ENCODE peak calls at places on chromosomes 7 and 10, in nine cellular contexts. One of them, this sample, is unnamed.

GRCh38 chr7:95295399-95295798 is 28.9 kb downstream of the PON1 start:
- DNase-seq in T-cell: no peak
- DNase-seq in kidney tubule cell: no peak
- DNase-seq in Daoy: no peak
- DNase-seq in iPS-NIHi11: no peak
- DNase-seq in neural crest cell: no peak
- DNase-seq in anterior cingulate cortex: no peak
- DNase-seq in stimulated activated CD4-positive, alpha-beta T cell treated with anti-CD3 and anti-CD28 coated beads, TNF-alpha, amount 100 ng/mL, for 24 hours: no peak
- DNase-seq in right cardiac atrium: no peak
- DNase-seq in this sample: peak

GRCh38 chr10:132460071-132460470 is 63.1 kb downstream of the PWWP2B start:
- DNase-seq in Daoy: no peak
- DNase-seq in stimulated activated CD4-positive, alpha-beta T cell treated with anti-CD3 and anti-CD28 coated beads, TNF-alpha, amount 100 ng/mL, for 24 hours: no peak
- DNase-seq in T-cell: no peak
- DNase-seq in kidney tubule cell: no peak
- DNase-seq in neural crest cell: no peak
- DNase-seq in anterior cingulate cortex: no peak
- DNase-seq in iPS-NIHi11: no peak
- DNase-seq in right cardiac atrium: peak
- DNase-seq in this sample: no peak

GRCh38 chr7:21773326-21773725 is 172.4 kb downstream of the CDCA7L start:
- DNase-seq in anterior cingulate cortex: no peak
- DNase-seq in stimulated activated CD4-positive, alpha-beta T cell treated with anti-CD3 and anti-CD28 coated beads, TNF-alpha, amount 100 ng/mL, for 24 hours: no peak
- DNase-seq in T-cell: no peak
- DNase-seq in right cardiac atrium: no peak
- DNase-seq in Daoy: no peak
- DNase-seq in iPS-NIHi11: no peak
- DNase-seq in kidney tubule cell: no peak
- DNase-seq in neural crest cell: no peak
- DNase-seq in this sample: no peak

GRCh38 chr7:122532406-122533269 is 166.3 kb downstream of the RNF133 start:
- DNase-seq in Daoy: no peak
- DNase-seq in right cardiac atrium: no peak
- DNase-seq in stimulated activated CD4-positive, alpha-beta T cell treated with anti-CD3 and anti-CD28 coated beads, TNF-alpha, amount 100 ng/mL, for 24 hours: no peak
- DNase-seq in iPS-NIHi11: peak
- DNase-seq in T-cell: no peak
- DNase-seq in neural crest cell: no peak
- DNase-seq in anterior cingulate cortex: no peak
- DNase-seq in kidney tubule cell: peak
- DNase-seq in this sample: no peak

GRCh38 chr10:112389147-112389822 is 15.4 kb downstream of the ACSL5 start:
- DNase-seq in stimulated activated CD4-positive, alpha-beta T cell treated with anti-CD3 and anti-CD28 coated beads, TNF-alpha, amount 100 ng/mL, for 24 hours: peak
- DNase-seq in anterior cingulate cortex: no peak
- DNase-seq in T-cell: no peak
- DNase-seq in kidney tubule cell: peak
- DNase-seq in right cardiac atrium: no peak
- DNase-seq in neural crest cell: no peak
- DNase-seq in iPS-NIHi11: no peak
- DNase-seq in Daoy: peak
- DNase-seq in this sample: no peak

GRCh38 chr7:21771906-21772610 is 173.6 kb downstream of the CDCA7L start:
- DNase-seq in anterior cingulate cortex: peak
- DNase-seq in iPS-NIHi11: peak
- DNase-seq in right cardiac atrium: no peak
- DNase-seq in T-cell: no peak
- DNase-seq in Daoy: peak
- DNase-seq in kidney tubule cell: no peak
- DNase-seq in stimulated activated CD4-positive, alpha-beta T cell treated with anti-CD3 and anti-CD28 coated beads, TNF-alpha, amount 100 ng/mL, for 24 hours: no peak
- DNase-seq in neural crest cell: peak
- DNase-seq in this sample: no peak

GRCh38 chr10:48881937-48882336 is 57.7 kb downstream of the LRRC18 start:
- DNase-seq in T-cell: no peak
- DNase-seq in neural crest cell: no peak
- DNase-seq in anterior cingulate cortex: no peak
- DNase-seq in right cardiac atrium: no peak
- DNase-seq in Daoy: no peak
- DNase-seq in kidney tubule cell: no peak
- DNase-seq in iPS-NIHi11: no peak
- DNase-seq in stimulated activated CD4-positive, alpha-beta T cell treated with anti-CD3 and anti-CD28 coated beads, TNF-alpha, amount 100 ng/mL, for 24 hours: no peak
- DNase-seq in this sample: no peak

GRCh38 chr10:62817120-62817762 is 1.1 kb upstream of the EGR2 start:
- DNase-seq in neural crest cell: peak
- DNase-seq in kidney tubule cell: no peak
- DNase-seq in stimulated activated CD4-positive, alpha-beta T cell treated with anti-CD3 and anti-CD28 coated beads, TNF-alpha, amount 100 ng/mL, for 24 hours: no peak
- DNase-seq in right cardiac atrium: peak
- DNase-seq in Daoy: peak
- DNase-seq in anterior cingulate cortex: no peak
- DNase-seq in iPS-NIHi11: peak
- DNase-seq in T-cell: no peak
- DNase-seq in this sample: no peak

GRCh38 chr10:42753126-42753506 is 29.5 kb upstream of the BMS1 start:
- DNase-seq in T-cell: peak
- DNase-seq in stimulated activated CD4-positive, alpha-beta T cell treated with anti-CD3 and anti-CD28 coated beads, TNF-alpha, amount 100 ng/mL, for 24 hours: peak
- DNase-seq in kidney tubule cell: peak
- DNase-seq in neural crest cell: peak
- DNase-seq in Daoy: peak
- DNase-seq in right cardiac atrium: peak
- DNase-seq in iPS-NIHi11: peak
- DNase-seq in anterior cingulate cortex: peak
- DNase-seq in this sample: no peak

GRCh38 chr7:42014625-42015412 is 222.2 kb downstream of the GLI3 start:
- DNase-seq in T-cell: no peak
- DNase-seq in kidney tubule cell: peak
- DNase-seq in right cardiac atrium: peak
- DNase-seq in iPS-NIHi11: peak
- DNase-seq in Daoy: peak
- DNase-seq in anterior cingulate cortex: no peak
- DNase-seq in neural crest cell: peak
- DNase-seq in stimulated activated CD4-positive, alpha-beta T cell treated with anti-CD3 and anti-CD28 coated beads, TNF-alpha, amount 100 ng/mL, for 24 hours: no peak
- DNase-seq in this sample: no peak

GRCh38 chr7:41232086-41232485 is 470.8 kb downstream of the INHBA start:
- DNase-seq in neural crest cell: no peak
- DNase-seq in anterior cingulate cortex: no peak
- DNase-seq in kidney tubule cell: no peak
- DNase-seq in stimulated activated CD4-positive, alpha-beta T cell treated with anti-CD3 and anti-CD28 coated beads, TNF-alpha, amount 100 ng/mL, for 24 hours: no peak
- DNase-seq in Daoy: peak
- DNase-seq in T-cell: no peak
- DNase-seq in iPS-NIHi11: no peak
- DNase-seq in right cardiac atrium: no peak
- DNase-seq in this sample: no peak